ENCODE peak calls at places on chromosomes 7 and 10, in nine cellular contexts. One of them, this sample, is unnamed.

GRCh38 chr10:125113661-125114388 is 46.5 kb downstream of the CTBP2 start:
- DNase-seq in ascending aorta: no peak
- DNase-seq in progenitor cell of endocrine pancreas: no peak
- DNase-seq in upper lobe of left lung: no peak
- DNase-seq in WTC11: no peak
- DNase-seq in GM23338: no peak
- DNase-seq in AG04449: no peak
- DNase-seq in lower lobe of right lung: no peak
- DNase-seq in Calu3: no peak
- DNase-seq in this sample: no peak

GRCh38 chr7:136033413-136034031 is 56.4 kb upstream of the MTPN start:
- DNase-seq in GM23338: no peak
- DNase-seq in AG04449: no peak
- DNase-seq in ascending aorta: no peak
- DNase-seq in lower lobe of right lung: no peak
- DNase-seq in upper lobe of left lung: no peak
- DNase-seq in Calu3: no peak
- DNase-seq in WTC11: no peak
- DNase-seq in progenitor cell of endocrine pancreas: no peak
- DNase-seq in this sample: no peak

GRCh38 chr10:51176976-51177690 is 102.8 kb downstream of the PRKG1 start:
- DNase-seq in upper lobe of left lung: no peak
- DNase-seq in AG04449: peak
- DNase-seq in GM23338: no peak
- DNase-seq in ascending aorta: no peak
- DNase-seq in lower lobe of right lung: no peak
- DNase-seq in progenitor cell of endocrine pancreas: no peak
- DNase-seq in Calu3: no peak
- DNase-seq in WTC11: no peak
- DNase-seq in this sample: no peak

GRCh38 chr7:102119213-102119651 is 167.4 kb upstream of the SH2B2 start:
- DNase-seq in Calu3: no peak
- DNase-seq in lower lobe of right lung: no peak
- DNase-seq in AG04449: no peak
- DNase-seq in ascending aorta: no peak
- DNase-seq in WTC11: no peak
- DNase-seq in GM23338: no peak
- DNase-seq in upper lobe of left lung: no peak
- DNase-seq in progenitor cell of endocrine pancreas: no peak
- DNase-seq in this sample: no peak

GRCh38 chr7:3585826-3586225 is 284.8 kb downstream of the SDK1 start:
- DNase-seq in AG04449: no peak
- DNase-seq in upper lobe of left lung: no peak
- DNase-seq in GM23338: peak
- DNase-seq in progenitor cell of endocrine pancreas: no peak
- DNase-seq in Calu3: no peak
- DNase-seq in ascending aorta: no peak
- DNase-seq in WTC11: no peak
- DNase-seq in lower lobe of right lung: no peak
- DNase-seq in this sample: no peak

GRCh38 chr7:233456-234035 is 41.2 kb downstream of the FAM20C start:
- DNase-seq in upper lobe of left lung: no peak
- DNase-seq in ascending aorta: no peak
- DNase-seq in lower lobe of right lung: no peak
- DNase-seq in GM23338: no peak
- DNase-seq in WTC11: no peak
- DNase-seq in Calu3: no peak
- DNase-seq in AG04449: no peak
- DNase-seq in progenitor cell of endocrine pancreas: no peak
- DNase-seq in this sample: peak

GRCh38 chr10:78850611-78851010 is 218.2 kb upstream of the ZMIZ1 start:
- DNase-seq in progenitor cell of endocrine pancreas: no peak
- DNase-seq in lower lobe of right lung: no peak
- DNase-seq in AG04449: no peak
- DNase-seq in ascending aorta: no peak
- DNase-seq in GM23338: no peak
- DNase-seq in upper lobe of left lung: peak
- DNase-seq in Calu3: no peak
- DNase-seq in WTC11: no peak
- DNase-seq in this sample: no peak

GRCh38 chr7:150716368-150716767 is at the start of gene GIMAP1:
- DNase-seq in Calu3: no peak
- DNase-seq in GM23338: no peak
- DNase-seq in lower lobe of right lung: no peak
- DNase-seq in upper lobe of left lung: peak
- DNase-seq in AG04449: no peak
- DNase-seq in WTC11: no peak
- DNase-seq in ascending aorta: no peak
- DNase-seq in progenitor cell of endocrine pancreas: no peak
- DNase-seq in this sample: no peak

GRCh38 chr7:105352922-105353668 is 35.6 kb downstream of the SRPK2 start:
- DNase-seq in upper lobe of left lung: no peak
- DNase-seq in Calu3: no peak
- DNase-seq in progenitor cell of endocrine pancreas: no peak
- DNase-seq in lower lobe of right lung: no peak
- DNase-seq in ascending aorta: no peak
- DNase-seq in GM23338: no peak
- DNase-seq in WTC11: no peak
- DNase-seq in AG04449: no peak
- DNase-seq in this sample: no peak

GRCh38 chr7:5591547-5591899 is 167.9 kb upstream of the TNRC18 start:
- DNase-seq in WTC11: peak
- DNase-seq in upper lobe of left lung: peak
- DNase-seq in lower lobe of right lung: no peak
- DNase-seq in ascending aorta: no peak
- DNase-seq in progenitor cell of endocrine pancreas: no peak
- DNase-seq in Calu3: peak
- DNase-seq in GM23338: peak
- DNase-seq in AG04449: peak
- DNase-seq in this sample: peak

GRCh38 chr10:22086730-22087364 is 83.3 kb upstream of the DNAJC1 start:
- DNase-seq in progenitor cell of endocrine pancreas: no peak
- DNase-seq in Calu3: peak
- DNase-seq in WTC11: peak
- DNase-seq in GM23338: peak
- DNase-seq in upper lobe of left lung: peak
- DNase-seq in AG04449: peak
- DNase-seq in ascending aorta: no peak
- DNase-seq in lower lobe of right lung: peak
- DNase-seq in this sample: peak

GRCh38 chr7:117012284-117013174 is 59.2 kb downstream of the ST7 start:
- DNase-seq in lower lobe of right lung: no peak
- DNase-seq in upper lobe of left lung: no peak
- DNase-seq in ascending aorta: no peak
- DNase-seq in AG04449: no peak
- DNase-seq in progenitor cell of endocrine pancreas: no peak
- DNase-seq in WTC11: no peak
- DNase-seq in Calu3: no peak
- DNase-seq in GM23338: peak
- DNase-seq in this sample: no peak

GRCh38 chr7:44103941-44104879 is at the start of gene AEBP1:
- DNase-seq in AG04449: no peak
- DNase-seq in lower lobe of right lung: no peak
- DNase-seq in WTC11: peak
- DNase-seq in progenitor cell of endocrine pancreas: no peak
- DNase-seq in ascending aorta: no peak
- DNase-seq in upper lobe of left lung: no peak
- DNase-seq in Calu3: no peak
- DNase-seq in GM23338: peak
- DNase-seq in this sample: peak

DNA sequence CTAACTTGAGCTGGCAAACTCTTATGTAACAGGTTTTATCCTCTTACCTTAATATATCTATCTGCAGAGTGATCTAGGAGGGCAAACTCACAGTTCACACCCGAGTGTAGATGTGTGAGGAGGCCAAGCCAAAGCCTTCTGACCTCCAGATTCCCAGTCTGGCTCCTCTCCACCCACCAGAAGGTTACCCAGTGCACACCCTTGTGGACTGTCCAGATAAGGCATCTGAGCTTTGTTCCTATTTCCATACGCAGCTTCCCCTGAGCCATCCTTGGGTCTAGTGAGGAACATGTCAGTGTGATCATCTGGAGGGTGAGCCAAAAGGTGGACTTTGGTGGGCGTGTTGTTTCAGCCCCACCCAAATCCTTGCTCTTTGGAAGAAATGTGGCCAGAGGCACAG is 203.0 kb upstream of the MEOX2 start:
- DNase-seq in WTC11: peak
- DNase-seq in GM23338: peak
- DNase-seq in AG04449: no peak
- DNase-seq in progenitor cell of endocrine pancreas: no peak
- DNase-seq in Calu3: peak
- DNase-seq in ascending aorta: no peak
- DNase-seq in lower lobe of right lung: no peak
- DNase-seq in upper lobe of left lung: no peak
- DNase-seq in this sample: no peak
- TF ChIP-seq CTCF in WTC11: no peak
- TF ChIP-seq CTCF in GM23338: peak
- TF ChIP-seq CTCF in AG04449: no peak
- TF ChIP-seq CTCF in progenitor cell of endocrine pancreas: no peak
- TF ChIP-seq CTCF in Calu3: peak
- TF ChIP-seq CTCF in ascending aorta: no peak
- TF ChIP-seq CTCF in lower lobe of right lung: peak
- TF ChIP-seq CTCF in upper lobe of left lung: peak
- TF ChIP-seq CTCF in this sample: peak

GRCh38 chr7:134690016-134690415 is 43.4 kb downstream of the BPGM start:
- DNase-seq in ascending aorta: no peak
- DNase-seq in lower lobe of right lung: no peak
- DNase-seq in Calu3: no peak
- DNase-seq in WTC11: no peak
- DNase-seq in upper lobe of left lung: no peak
- DNase-seq in GM23338: no peak
- DNase-seq in progenitor cell of endocrine pancreas: no peak
- DNase-seq in AG04449: no peak
- DNase-seq in this sample: no peak
- TF ChIP-seq CTCF in ascending aorta: peak
- TF ChIP-seq CTCF in lower lobe of right lung: peak
- TF ChIP-seq CTCF in Calu3: no peak
- TF ChIP-seq CTCF in WTC11: no peak
- TF ChIP-seq CTCF in upper lobe of left lung: no peak
- TF ChIP-seq CTCF in GM23338: peak
- TF ChIP-seq CTCF in progenitor cell of endocrine pancreas: peak
- TF ChIP-seq CTCF in AG04449: peak
- TF ChIP-seq CTCF in this sample: peak

DNA sequence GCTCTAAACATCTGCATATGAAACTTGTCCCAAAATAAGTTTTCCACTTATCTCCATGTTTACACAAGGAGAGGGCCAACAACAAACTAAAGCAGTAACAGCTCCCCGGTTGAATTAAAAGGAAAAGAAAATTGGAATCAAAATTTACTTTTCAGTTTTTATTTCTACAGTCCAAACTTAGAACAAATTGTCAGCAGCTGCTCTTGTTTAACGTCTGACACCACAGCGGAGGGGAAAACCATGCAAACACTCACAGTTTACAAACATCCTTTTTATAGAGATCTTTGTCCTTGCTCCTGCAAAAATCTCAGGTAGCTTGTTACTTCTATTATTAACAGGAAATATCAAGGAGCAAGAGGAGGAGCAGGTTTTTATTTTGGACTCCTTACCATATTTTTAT is 101.3 kb downstream of the COL28A1 start:
- DNase-seq in Calu3: no peak
- DNase-seq in GM23338: no peak
- DNase-seq in WTC11: no peak
- DNase-seq in AG04449: no peak
- DNase-seq in upper lobe of left lung: no peak
- DNase-seq in lower lobe of right lung: no peak
- DNase-seq in progenitor cell of endocrine pancreas: no peak
- DNase-seq in ascending aorta: no peak
- DNase-seq in this sample: no peak
- TF ChIP-seq CTCF in Calu3: no peak
- TF ChIP-seq CTCF in GM23338: no peak
- TF ChIP-seq CTCF in WTC11: no peak
- TF ChIP-seq CTCF in AG04449: no peak
- TF ChIP-seq CTCF in upper lobe of left lung: no peak
- TF ChIP-seq CTCF in lower lobe of right lung: no peak
- TF ChIP-seq CTCF in progenitor cell of endocrine pancreas: no peak
- TF ChIP-seq CTCF in ascending aorta: no peak
- TF ChIP-seq CTCF in this sample: no peak

GRCh38 chr10:485776-486572 is 203.5 kb downstream of the DIP2C start:
- DNase-seq in GM23338: no peak
- DNase-seq in progenitor cell of endocrine pancreas: no peak
- DNase-seq in WTC11: no peak
- DNase-seq in upper lobe of left lung: no peak
- DNase-seq in AG04449: no peak
- DNase-seq in ascending aorta: no peak
- DNase-seq in Calu3: no peak
- DNase-seq in lower lobe of right lung: no peak
- DNase-seq in this sample: no peak

GRCh38 chr10:484441-484924 is 205.0 kb downstream of the DIP2C start:
- DNase-seq in lower lobe of right lung: no peak
- DNase-seq in WTC11: peak
- DNase-seq in AG04449: no peak
- DNase-seq in upper lobe of left lung: no peak
- DNase-seq in GM23338: no peak
- DNase-seq in progenitor cell of endocrine pancreas: no peak
- DNase-seq in Calu3: no peak
- DNase-seq in ascending aorta: no peak
- DNase-seq in this sample: no peak

GRCh38 chr10:483266-483665 is 206.2 kb downstream of the DIP2C start:
- DNase-seq in WTC11: no peak
- DNase-seq in GM23338: no peak
- DNase-seq in upper lobe of left lung: no peak
- DNase-seq in AG04449: no peak
- DNase-seq in Calu3: no peak
- DNase-seq in ascending aorta: no peak
- DNase-seq in lower lobe of right lung: no peak
- DNase-seq in progenitor cell of endocrine pancreas: no peak
- DNase-seq in this sample: no peak

GRCh38 chr10:486668-487067 is 202.8 kb downstream of the DIP2C start:
- DNase-seq in progenitor cell of endocrine pancreas: no peak
- DNase-seq in WTC11: no peak
- DNase-seq in AG04449: no peak
- DNase-seq in Calu3: no peak
- DNase-seq in GM23338: no peak
- DNase-seq in ascending aorta: no peak
- DNase-seq in lower lobe of right lung: no peak
- DNase-seq in upper lobe of left lung: no peak
- DNase-seq in this sample: no peak

DNA sequence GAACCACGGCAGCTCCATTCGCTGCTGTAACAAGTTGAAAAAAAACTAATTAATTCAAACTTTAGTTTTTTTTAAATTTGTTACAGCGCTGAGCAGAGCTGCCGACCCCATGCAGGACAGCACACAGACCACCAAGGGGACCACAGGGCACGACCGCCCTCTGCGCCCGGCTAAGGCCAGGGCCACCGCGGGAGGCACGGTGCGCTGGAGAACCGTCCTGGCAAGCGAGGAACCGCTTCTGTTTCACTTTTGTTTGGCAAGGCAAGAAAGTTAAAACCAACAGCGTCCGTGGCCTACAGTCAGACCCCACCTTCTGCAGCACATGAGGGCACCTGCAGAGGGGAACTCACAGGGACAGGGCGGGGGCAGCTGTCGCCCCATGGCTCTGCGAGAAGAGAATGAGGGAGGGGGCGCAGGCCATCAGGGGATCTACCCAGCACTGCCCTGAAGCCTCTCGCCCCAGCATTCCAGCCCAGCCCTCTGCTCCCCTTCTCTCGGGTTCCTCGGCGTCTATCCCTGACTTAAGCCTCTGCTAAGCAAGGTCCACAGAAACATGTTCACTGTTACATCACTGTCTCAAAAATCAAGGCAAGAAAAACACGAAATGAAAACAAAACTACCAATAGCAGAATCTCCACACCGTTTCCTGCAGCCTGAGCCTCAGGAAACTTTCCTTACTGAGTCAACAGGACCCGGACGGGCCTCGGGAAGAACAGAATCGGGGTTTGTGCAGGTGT is 204.4 kb downstream of the DIP2C start:
- DNase-seq in progenitor cell of endocrine pancreas: no peak
- DNase-seq in upper lobe of left lung: no peak
- DNase-seq in Calu3: no peak
- DNase-seq in lower lobe of right lung: no peak
- DNase-seq in ascending aorta: no peak
- DNase-seq in WTC11: no peak
- DNase-seq in GM23338: no peak
- DNase-seq in AG04449: no peak
- DNase-seq in this sample: no peak
- TF ChIP-seq CTCF in progenitor cell of endocrine pancreas: no peak
- TF ChIP-seq CTCF in upper lobe of left lung: no peak
- TF ChIP-seq CTCF in Calu3: no peak
- TF ChIP-seq CTCF in lower lobe of right lung: no peak
- TF ChIP-seq CTCF in ascending aorta: no peak
- TF ChIP-seq CTCF in WTC11: no peak
- TF ChIP-seq CTCF in GM23338: no peak
- TF ChIP-seq CTCF in AG04449: no peak
- TF ChIP-seq CTCF in this sample: no peak

This sample was measured in nephron progenitor cell.